ENCODE peak calls at places on chromosome 16, in four cellular contexts. V is K562, L is A549, Z is GM12878. B is an unnamed sample.

GRCh38 chr16:16928532-16929101 is 542.1 kb downstream of the XYLT1 start:
- DNase-seq in L (no peak), Z (no peak), V (peak), B (no peak)

GRCh38 chr16:57536306-57537193 is at the start of gene CCDC102A:
- DNase-seq in L (no peak), Z (no peak), V (peak), B (no peak)

GRCh38 chr16:77273815-77274214 is 74.6 kb downstream of the SYCE1L start:
- DNase-seq in V (no peak), Z (no peak), L (no peak), B (no peak)

GRCh38 chr16:71846443-71846842 is 667 bp downstream of the ATXN1L start:
- DNase-seq in Z (no peak), L (no peak), V (peak), B (no peak)

GRCh38 chr16:19314718-19315425 is 29.3 kb downstream of the CLEC19A start:
- DNase-seq in Z (no peak), L (no peak), V (no peak), B (no peak)

GRCh38 chr16:88799569-88800276 is 3.9 kb upstream of the CDT1 start:
- DNase-seq in L (no peak), V (peak), Z (no peak), B (no peak)

GRCh38 chr16:24508614-24509013 is 30.8 kb upstream of the RBBP6 start:
- DNase-seq in V (no peak), L (no peak), Z (no peak), B (peak)

GRCh38 chr16:12207939-12208338 is 231.4 kb downstream of the SNX29 start:
- DNase-seq in V (no peak), L (no peak), Z (no peak), B (no peak)

GRCh38 chr16:56798955-56799354 is 66.1 kb upstream of the SLC12A3 start:
- DNase-seq in V (no peak), Z (no peak), L (no peak), B (no peak)

GRCh38 chr16:53219795-53220194 is 165.0 kb downstream of the CHD9 start:
- DNase-seq in V (no peak), L (no peak), Z (no peak), B (peak)

GRCh38 chr16:243348-243747 is 8.7 kb downstream of the FAM234A start:
- DNase-seq in V (no peak), L (no peak), Z (no peak), B (no peak)

GRCh38 chr16:86901483-86901882 is 323.1 kb downstream of the FOXL1 start:
- DNase-seq in Z (no peak), V (peak), L (peak), B (peak)

GRCh38 chr16:22373662-22374310 is 633 bp downstream of the CDR2 start:
- DNase-seq in L (no peak), Z (no peak), V (peak), B (no peak)

GRCh38 chr16:81493755-81494433 is 49.3 kb downstream of the CMIP start:
- DNase-seq in L (peak), Z (no peak), V (peak), B (peak)

GRCh38 chr16:69494993-69495392 is 70.6 kb downstream of the CYB5B start:
- DNase-seq in L (no peak), Z (no peak), V (peak), B (no peak)

GRCh38 chr16:82633964-82634600 is 7.3 kb downstream of the CDH13 start:
- DNase-seq in Z (no peak), L (no peak), V (no peak), B (peak)

GRCh38 chr16:15811778-15812750 is 44.8 kb downstream of the MYH11 start:
- DNase-seq in Z (no peak), L (no peak), V (no peak), B (peak)

GRCh38 chr16:3065069-3065741 is at the start of gene IL32:
- DNase-seq in L (peak), V (no peak), Z (no peak), B (peak)

GRCh38 chr16:79845006-79845733 is 244.6 kb upstream of the MAF start:
- DNase-seq in Z (peak), V (no peak), L (no peak), B (no peak)

GRCh38 chr16:56199164-56199563 is 7.9 kb downstream of the GNAO1 start:
- DNase-seq in L (no peak), V (no peak), Z (peak), B (no peak)

GRCh38 chr16:13919330-13919682 is 648 bp upstream of the ERCC4 start:
- DNase-seq in L (peak), V (peak), Z (no peak), B (peak)

GRCh38 chr16:67260426-67261063 is 11.8 kb downstream of the SLC9A5 start:
- DNase-seq in Z (no peak), L (no peak), V (peak), B (peak)

GRCh38 chr16:56601325-56601724 is 7.1 kb upstream of the MT2A start:
- DNase-seq in V (no peak), Z (no peak), L (no peak), B (no peak)

GRCh38 chr16:20611975-20612471 is 35.9 kb upstream of the ACSM2B start:
- DNase-seq in L (no peak), Z (no peak), V (no peak), B (no peak)

GRCh38 chr16:11748404-11749254 is 6.0 kb upstream of the TXNDC11 start:
- DNase-seq in Z (no peak), V (no peak), L (no peak), B (no peak)

GRCh38 chr16:9908613-9909012 is 273.6 kb downstream of the GRIN2A start:
- DNase-seq in V (no peak), Z (no peak), L (no peak), B (no peak)

GRCh38 chr16:16021988-16022682 is 72.7 kb downstream of the ABCC1 start:
- DNase-seq in L (peak), V (peak), Z (no peak), B (peak)

GRCh38 chr16:75550211-75550662 is 5.8 kb downstream of the TMEM231 start:
- DNase-seq in V (no peak), L (peak), Z (peak), B (peak)

DNA sequence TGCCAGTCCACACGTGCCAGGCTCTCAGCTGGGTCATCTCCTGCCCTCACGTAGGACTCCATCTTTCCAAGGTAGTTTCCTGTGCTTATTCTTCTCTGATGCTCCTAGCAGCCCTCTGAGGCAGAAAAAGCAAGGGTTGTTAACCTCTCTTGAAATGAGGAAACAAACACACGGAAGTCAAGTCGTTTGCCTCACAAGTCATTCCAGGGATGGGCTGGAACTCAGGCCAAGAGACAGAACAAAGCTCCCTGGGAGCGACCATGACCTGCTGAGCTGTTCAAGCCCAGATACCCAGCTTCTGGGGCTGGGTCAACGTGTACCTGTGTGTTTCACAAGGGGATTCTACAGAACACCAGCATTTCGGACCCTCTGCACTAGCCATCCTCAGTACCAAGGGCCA is 28.2 kb downstream of the SRL start:
- DNase-seq in Z (no peak), V (no peak), L (no peak), B (no peak)
- TF ChIP-seq RCOR1 in Z (no peak), V (no peak), L (no peak), B (no peak)

GRCh38 chr16:2008009-2008526 is 1.6 kb downstream of the ZNF598 start:
- DNase-seq in V (no peak), Z (no peak), L (no peak), B (peak)
- TF ChIP-seq RCOR1 in V (no peak), Z (no peak), L (no peak), B (no peak)

GRCh38 chr16:8519179-8519578 is 71.1 kb downstream of the TMEM114 start:
- DNase-seq in V (no peak), Z (no peak), L (no peak), B (no peak)

GRCh38 chr16:8523932-8524331 is 66.4 kb downstream of the TMEM114 start:
- DNase-seq in L (no peak), Z (no peak), V (no peak), B (no peak)

GRCh38 chr16:8519643-8520042 is 70.7 kb downstream of the TMEM114 start:
- DNase-seq in V (no peak), Z (no peak), L (no peak), B (no peak)

GRCh38 chr16:8517280-8517679 is 73.0 kb downstream of the TMEM114 start:
- DNase-seq in V (no peak), Z (no peak), L (no peak), B (no peak)

GRCh38 chr16:8522757-8523156 is 67.6 kb downstream of the TMEM114 start:
- DNase-seq in L (no peak), V (no peak), Z (no peak), B (no peak)
- TF ChIP-seq RCOR1 in L (no peak), V (no peak), Z (no peak), B (no peak)

GRCh38 chr16:49468611-49469322 is 95.2 kb downstream of the C16orf78 start:
- DNase-seq in Z (no peak), L (no peak), V (no peak), B (no peak)
- TF ChIP-seq RCOR1 in Z (no peak), L (no peak), V (no peak), B (no peak)

DNA sequence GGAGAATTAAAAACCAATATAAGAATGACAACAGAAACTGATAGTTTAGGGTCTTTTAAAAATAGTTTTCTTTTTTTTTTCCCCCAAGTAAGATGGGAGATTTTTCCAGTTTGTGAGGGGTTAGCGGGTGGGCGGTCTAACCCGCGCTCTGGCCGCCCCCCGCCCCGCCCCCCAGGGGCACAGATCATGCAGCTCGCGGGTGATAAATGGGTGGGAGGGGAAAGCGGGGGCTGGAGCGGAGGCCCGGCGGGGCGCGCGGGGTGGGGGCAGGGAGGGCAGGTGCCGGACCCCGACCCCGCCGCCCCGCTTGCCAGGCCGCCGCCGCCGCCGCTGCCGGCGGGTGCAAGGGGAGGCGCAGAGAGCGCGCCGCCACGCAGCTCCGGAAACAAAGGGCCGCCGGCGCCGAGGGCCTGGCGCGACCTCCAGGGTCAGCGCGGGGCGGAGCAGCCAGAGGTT is 60.1 kb upstream of the GSE1 start:
- DNase-seq in Z (no peak), L (no peak), V (no peak), B (no peak)
- TF ChIP-seq RCOR1 in Z (no peak), L (no peak), V (no peak), B (no peak)

GRCh38 chr16:5851583-5851982 is 754.0 kb upstream of the EEF2KMT start:
- DNase-seq in L (no peak), V (no peak), Z (no peak), B (no peak)
- TF ChIP-seq RCOR1 in L (no peak), V (no peak), Z (no peak), B (no peak)

GRCh38 chr16:54657058-54657708 is 273.5 kb upstream of the IRX5 start:
- DNase-seq in Z (no peak), V (no peak), L (no peak), B (no peak)

GRCh38 chr16:54657709-54658102 is 273.0 kb upstream of the IRX5 start:
- DNase-seq in L (no peak), Z (no peak), V (no peak), B (no peak)

GRCh38 chr16:54654429-54654828 is 276.2 kb upstream of the IRX5 start:
- DNase-seq in L (no peak), V (no peak), Z (no peak), B (no peak)

GRCh38 chr16:54651851-54652770 is 278.6 kb upstream of the IRX5 start:
- DNase-seq in V (no peak), L (no peak), Z (no peak), B (no peak)

GRCh38 chr16:54655171-54655590 is 275.5 kb upstream of the IRX5 start:
- DNase-seq in L (no peak), Z (no peak), V (no peak), B (no peak)
- TF ChIP-seq RCOR1 in L (no peak), Z (no peak), V (no peak), B (no peak)

GRCh38 chr16:48383204-48383876 is 1.9 kb downstream of the SIAH1 start:
- DNase-seq in V (no peak), L (no peak), Z (no peak), B (peak)

GRCh38 chr16:48384982-48385271 is 286 bp downstream of the SIAH1 start:
- DNase-seq in V (peak), Z (no peak), L (no peak), B (no peak)

GRCh38 chr16:48384305-48384981 is 770 bp downstream of the SIAH1 start:
- DNase-seq in V (peak), Z (no peak), L (peak), B (peak)

GRCh38 chr16:48385272-48385953 is at the start of gene SIAH1:
- DNase-seq in V (peak), Z (no peak), L (peak), B (peak)

DNA sequence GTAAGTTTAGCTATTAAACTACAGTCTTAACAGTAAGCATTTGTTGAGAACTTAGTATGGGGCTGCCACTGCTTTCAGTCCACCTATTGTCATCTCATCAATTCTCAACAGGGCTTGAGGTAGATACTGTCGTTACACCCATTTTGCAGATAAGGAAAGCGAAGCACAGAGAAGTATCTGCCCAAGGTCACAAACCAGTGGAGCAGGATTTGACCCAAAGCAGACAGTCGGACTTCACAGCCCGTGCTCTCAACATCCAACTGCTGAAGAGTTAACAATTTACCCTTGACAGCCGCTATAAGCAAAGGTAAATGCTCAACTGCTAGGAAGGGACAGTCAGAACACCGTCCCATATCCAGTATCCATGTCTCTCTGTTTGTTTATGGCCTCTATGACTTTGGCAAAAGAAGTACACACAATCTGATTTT is 1.3 kb downstream of the SIAH1 start:
- DNase-seq in Z (no peak), V (peak), L (no peak), B (no peak)
- TF ChIP-seq RCOR1 in Z (no peak), V (peak), L (no peak), B (no peak)

B was measured in IMR-90.